ENCODE peak calls at places on chromosomes 4 and X, in four cellular contexts. L is fibroblast of lung, H is mammary epithelial cell, E is PC-3. X is an unnamed sample.

GRCh38 chr4:103904126-103904525 is 184.3 kb upstream of the TACR3 start:
- DNase-seq in H (peak), L (peak), E (no peak), X (no peak)

GRCh38 chrX:152925835-152926234 is 28.0 kb downstream of the ZNF185 start:
- DNase-seq in L (no peak), E (no peak), H (no peak), X (no peak)

GRCh38 chr4:140252742-140253555 is 99.0 kb upstream of the MAML3 start:
- DNase-seq in L (peak), H (peak), E (peak), X (peak)

GRCh38 chr4:150578745-150579470 is 3.0 kb upstream of the MAB21L2 start:
- DNase-seq in E (no peak), H (no peak), L (peak), X (no peak)

GRCh38 chrX:39112143-39112542 is 310.9 kb downstream of the MID1IP1 start:
- DNase-seq in E (peak), L (no peak), H (peak), X (no peak)

GRCh38 chrX:119398974-119399771 is at the start of gene SLC25A43:
- DNase-seq in L (peak), H (peak), E (peak), X (peak)

GRCh38 chrX:103791826-103792458 is 15.3 kb downstream of the PLP1 start:
- DNase-seq in E (peak), H (no peak), L (no peak), X (no peak)

GRCh38 chr4:139651282-139652194 is 14.1 kb upstream of the MGST2 start:
- DNase-seq in L (peak), E (peak), H (peak), X (peak)

GRCh38 chrX:123153846-123154335 is 30.2 kb upstream of the GRIA3 start:
- DNase-seq in L (no peak), E (no peak), H (peak), X (no peak)

GRCh38 chr4:147518846-147519767 is 38.2 kb downstream of the EDNRA start:
- DNase-seq in H (peak), L (peak), E (peak), X (peak)

GRCh38 chr4:124146071-124146470 is 566.5 kb downstream of the ANKRD50 start:
- DNase-seq in E (no peak), L (no peak), H (no peak), X (no peak)

GRCh38 chr4:124139044-124139443 is 573.5 kb downstream of the ANKRD50 start:
- DNase-seq in H (no peak), L (no peak), E (no peak), X (no peak)

GRCh38 chr4:124143632-124144031 is 568.9 kb downstream of the ANKRD50 start:
- DNase-seq in E (no peak), L (no peak), H (no peak), X (no peak)

GRCh38 chr4:124144302-124144701 is 568.2 kb downstream of the ANKRD50 start:
- DNase-seq in H (peak), E (no peak), L (no peak), X (no peak)
- H3K4me3 ChIP-seq in H (no peak), E (no peak), L (no peak), X (no peak)

DNA sequence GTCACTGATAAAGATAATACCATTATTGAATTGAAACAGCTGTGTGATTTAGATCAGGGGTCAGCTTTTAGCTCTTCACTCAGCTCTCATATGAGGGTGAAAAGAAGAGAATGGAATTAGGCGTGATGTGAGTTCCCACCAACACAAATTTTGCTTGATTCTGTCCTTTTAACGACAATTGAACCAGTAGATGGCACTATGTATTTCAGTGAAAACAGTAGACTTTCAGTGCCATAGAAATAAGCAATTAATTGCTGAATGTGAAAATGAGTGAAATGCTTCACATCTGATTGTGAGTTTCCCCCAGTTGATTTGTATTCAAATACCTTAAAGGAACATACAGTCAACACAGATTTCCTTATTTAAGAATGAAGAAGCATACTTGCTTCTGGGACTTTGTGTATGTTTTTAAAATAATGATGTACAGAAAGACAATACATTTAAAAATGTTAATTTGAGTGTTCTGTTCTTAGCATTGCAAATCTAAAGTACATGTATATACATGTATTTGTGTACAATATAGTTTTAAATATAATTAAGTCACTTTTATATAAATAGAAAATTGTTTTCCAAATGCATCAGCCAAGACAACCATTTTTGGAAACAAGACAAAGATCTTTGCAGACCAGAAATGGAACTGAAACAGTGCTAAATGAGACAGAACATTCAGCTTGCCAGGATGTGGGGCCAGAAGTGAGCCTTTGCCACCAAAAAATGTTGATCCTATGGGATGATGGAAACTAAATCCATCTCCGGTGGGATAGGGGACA is 178.8 kb downstream of the SNCA start:
- DNase-seq in E (peak), L (peak), H (no peak), X (no peak)
- H3K9ac ChIP-seq in E (no peak), L (no peak), H (no peak), X (no peak)

GRCh38 chr4:24980064-24980690 is 50.6 kb downstream of the LGI2 start:
- DNase-seq in L (peak), H (peak), E (peak), X (peak)
- H3K4me3 ChIP-seq in L (no peak), H (no peak), E (no peak), X (no peak)

DNA sequence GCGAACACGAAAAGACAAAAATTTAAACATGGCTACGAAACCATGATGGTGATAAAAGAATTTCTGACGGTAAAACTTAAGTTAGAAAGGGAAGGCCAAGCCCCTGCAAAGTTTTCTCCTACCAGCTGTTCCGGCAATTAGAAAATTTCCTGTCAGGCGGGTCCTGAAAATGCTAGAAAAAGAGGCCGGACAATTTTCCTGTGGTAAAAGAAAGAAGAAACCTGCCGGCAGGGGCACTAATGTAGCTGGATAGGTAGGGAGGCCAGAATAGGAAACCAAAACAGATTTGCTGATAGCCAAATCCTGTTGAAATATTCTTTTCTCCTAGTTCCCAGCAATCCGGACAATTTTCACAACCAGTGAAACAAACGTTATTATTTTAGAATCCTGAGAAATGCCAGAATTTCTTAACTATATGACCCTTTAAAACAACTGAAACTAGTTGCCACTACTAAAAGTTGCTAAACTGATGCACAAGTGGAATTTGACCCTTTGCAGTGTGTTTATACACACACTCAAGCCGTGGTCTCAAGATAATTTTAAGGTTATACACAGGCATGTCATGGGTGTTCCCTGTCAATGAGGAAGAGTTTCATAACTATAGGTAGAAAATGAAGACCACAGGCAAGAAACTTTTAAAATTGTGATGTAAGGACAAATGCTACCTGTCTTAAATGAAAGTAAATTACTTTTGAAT is 47.8 kb downstream of the RPS6KA3 start:
- DNase-seq in E (no peak), H (no peak), L (peak), X (peak)
- H3K9ac ChIP-seq in E (no peak), H (no peak), L (no peak), X (no peak)